ENCODE peak calls at places on chromosomes 1 and 21, in five cellular contexts. O is right lobe of liver, T is pancreas, K is HT1080, W is kidney glomerular epithelial cell. M is an unnamed sample.

GRCh38 chr1:202643397-202644218 is 66.6 kb downstream of the SYT2 start:
- DNase-seq in O (no peak), T (peak), W (no peak), K (no peak), M (no peak)

GRCh38 chr1:160400646-160401486 is 502 bp downstream of the VANGL2 start:
- DNase-seq in K (no peak), W (peak), T (peak), O (peak), M (no peak)

GRCh38 chr1:110870721-110871388 is 2.1 kb upstream of the CD53 start:
- DNase-seq in T (no peak), O (no peak), K (no peak), W (no peak), M (no peak)

GRCh38 chr1:27862671-27863551 is 9.4 kb upstream of the THEMIS2 start:
- DNase-seq in O (no peak), W (peak), K (peak), T (peak), M (peak)

GRCh38 chr1:36115931-36116330 is 9.1 kb downstream of the COL8A2 start:
- DNase-seq in K (peak), O (no peak), W (no peak), T (no peak), M (no peak)

GRCh38 chr21:31416465-31416864 is 72.4 kb upstream of the TIAM1 start:
- DNase-seq in O (no peak), K (no peak), T (no peak), W (no peak), M (no peak)

GRCh38 chr21:36727886-36728285 is 29.0 kb downstream of the SIM2 start:
- DNase-seq in T (no peak), W (no peak), K (no peak), O (no peak), M (no peak)

GRCh38 chr1:8711161-8711560 is 106.3 kb downstream of the RERE start:
- DNase-seq in K (no peak), O (no peak), T (no peak), W (no peak), M (no peak)

GRCh38 chr1:22262583-22262982 is 119.7 kb upstream of the WNT4 start:
- DNase-seq in W (no peak), O (no peak), T (no peak), K (no peak), M (no peak)

GRCh38 chr1:55428944-55429931 is 214.1 kb upstream of the USP24 start:
- DNase-seq in T (no peak), W (peak), O (no peak), K (peak), M (peak)

GRCh38 chr1:200290010-200290685 is 119.7 kb downstream of the ZNF281 start:
- DNase-seq in K (peak), W (no peak), T (no peak), O (no peak), M (no peak)